ENCODE peak calls at places on chromosomes 5 and 9, in six cellular contexts. One of them, this sample, is unnamed.

GRCh38 chr5:15796557-15796956 is 296.6 kb downstream of the FBXL7 start:
- DNase-seq in transverse colon: no peak
- DNase-seq in Peyer's patch: no peak
- DNase-seq in uterus: no peak
- DNase-seq in IMR-90: no peak
- DNase-seq in pancreas: no peak
- DNase-seq in this sample: no peak

GRCh38 chr5:138869763-138870500 is 5.2 kb downstream of the LRRTM2 start:
- DNase-seq in transverse colon: no peak
- DNase-seq in IMR-90: peak
- DNase-seq in uterus: no peak
- DNase-seq in Peyer's patch: no peak
- DNase-seq in pancreas: no peak
- DNase-seq in this sample: no peak

GRCh38 chr5:120765189-120765588 is 301.1 kb downstream of the PRR16 start:
- DNase-seq in transverse colon: no peak
- DNase-seq in pancreas: no peak
- DNase-seq in uterus: no peak
- DNase-seq in Peyer's patch: no peak
- DNase-seq in IMR-90: peak
- DNase-seq in this sample: no peak

GRCh38 chr5:83509535-83509934 is 38.0 kb downstream of the VCAN start:
- DNase-seq in IMR-90: peak
- DNase-seq in pancreas: no peak
- DNase-seq in transverse colon: no peak
- DNase-seq in Peyer's patch: no peak
- DNase-seq in uterus: peak
- DNase-seq in this sample: no peak

GRCh38 chr9:73680831-73681230 is 529.2 kb downstream of the ANXA1 start:
- DNase-seq in Peyer's patch: no peak
- DNase-seq in uterus: no peak
- DNase-seq in IMR-90: no peak
- DNase-seq in pancreas: no peak
- DNase-seq in transverse colon: no peak
- DNase-seq in this sample: no peak

GRCh38 chr5:51380603-51381207 is 2.5 kb upstream of the ISL1 start:
- DNase-seq in IMR-90: peak
- DNase-seq in Peyer's patch: no peak
- DNase-seq in transverse colon: no peak
- DNase-seq in pancreas: no peak
- DNase-seq in uterus: no peak
- DNase-seq in this sample: no peak

GRCh38 chr5:52638732-52639131 is 149.0 kb upstream of the ITGA1 start:
- DNase-seq in IMR-90: no peak
- DNase-seq in pancreas: no peak
- DNase-seq in uterus: no peak
- DNase-seq in Peyer's patch: no peak
- DNase-seq in transverse colon: no peak
- DNase-seq in this sample: no peak

GRCh38 chr9:18976368-18977238 is 56.4 kb downstream of the SAXO1 start:
- DNase-seq in pancreas: no peak
- DNase-seq in Peyer's patch: no peak
- DNase-seq in uterus: no peak
- DNase-seq in IMR-90: peak
- DNase-seq in transverse colon: no peak
- DNase-seq in this sample: no peak

GRCh38 chr5:67268233-67269011 is 71.8 kb upstream of the CD180 start:
- DNase-seq in IMR-90: peak
- DNase-seq in transverse colon: peak
- DNase-seq in Peyer's patch: peak
- DNase-seq in pancreas: peak
- DNase-seq in uterus: peak
- DNase-seq in this sample: peak

GRCh38 chr5:32299059-32299677 is 13.6 kb downstream of the MTMR12 start:
- DNase-seq in transverse colon: no peak
- DNase-seq in pancreas: no peak
- DNase-seq in uterus: no peak
- DNase-seq in IMR-90: no peak
- DNase-seq in Peyer's patch: no peak
- DNase-seq in this sample: no peak

GRCh38 chr5:370959-371810 is 49.7 kb downstream of the AHRR start:
- DNase-seq in transverse colon: peak
- DNase-seq in pancreas: no peak
- DNase-seq in IMR-90: no peak
- DNase-seq in uterus: no peak
- DNase-seq in Peyer's patch: no peak
- DNase-seq in this sample: no peak

GRCh38 chr9:22214021-22214420 is 204.9 kb upstream of the CDKN2B start:
- DNase-seq in Peyer's patch: no peak
- DNase-seq in pancreas: no peak
- DNase-seq in transverse colon: no peak
- DNase-seq in uterus: no peak
- DNase-seq in IMR-90: no peak
- DNase-seq in this sample: no peak

GRCh38 chr5:119393746-119394145 is 37.9 kb downstream of the TNFAIP8 start:
- DNase-seq in transverse colon: no peak
- DNase-seq in uterus: no peak
- DNase-seq in Peyer's patch: no peak
- DNase-seq in IMR-90: peak
- DNase-seq in pancreas: no peak
- DNase-seq in this sample: no peak

GRCh38 chr9:105299190-105299854 is 54.9 kb downstream of the SLC44A1 start:
- DNase-seq in uterus: no peak
- DNase-seq in Peyer's patch: no peak
- DNase-seq in transverse colon: peak
- DNase-seq in pancreas: no peak
- DNase-seq in IMR-90: peak
- DNase-seq in this sample: no peak

GRCh38 chr5:150945947-150946346 is 41.2 kb upstream of the ZNF300 start:
- DNase-seq in uterus: peak
- DNase-seq in IMR-90: no peak
- DNase-seq in transverse colon: no peak
- DNase-seq in pancreas: no peak
- DNase-seq in Peyer's patch: no peak
- DNase-seq in this sample: no peak

GRCh38 chr5:100165309-100165708 is 369.9 kb upstream of the FAM174A start:
- DNase-seq in Peyer's patch: no peak
- DNase-seq in transverse colon: no peak
- DNase-seq in IMR-90: no peak
- DNase-seq in pancreas: no peak
- DNase-seq in uterus: no peak
- DNase-seq in this sample: no peak

GRCh38 chr5:7425830-7426229 is 29.9 kb downstream of the ADCY2 start:
- DNase-seq in pancreas: no peak
- DNase-seq in transverse colon: no peak
- DNase-seq in IMR-90: no peak
- DNase-seq in uterus: no peak
- DNase-seq in Peyer's patch: no peak
- DNase-seq in this sample: no peak

GRCh38 chr5:3218096-3218495 is 377.5 kb upstream of the IRX1 start:
- DNase-seq in transverse colon: no peak
- DNase-seq in uterus: no peak
- DNase-seq in pancreas: no peak
- DNase-seq in Peyer's patch: no peak
- DNase-seq in IMR-90: no peak
- DNase-seq in this sample: no peak

GRCh38 chr5:50768650-50769049 is 102.2 kb downstream of the PARP8 start:
- DNase-seq in transverse colon: no peak
- DNase-seq in pancreas: no peak
- DNase-seq in uterus: no peak
- DNase-seq in IMR-90: no peak
- DNase-seq in Peyer's patch: no peak
- DNase-seq in this sample: no peak

GRCh38 chr5:147613359-147613758 is 103.5 kb upstream of the DPYSL3 start:
- DNase-seq in pancreas: no peak
- DNase-seq in transverse colon: no peak
- DNase-seq in uterus: no peak
- DNase-seq in IMR-90: peak
- DNase-seq in Peyer's patch: no peak
- DNase-seq in this sample: no peak

GRCh38 chr5:174793684-174794328 is 69.4 kb downstream of the MSX2 start:
- DNase-seq in transverse colon: peak
- DNase-seq in Peyer's patch: peak
- DNase-seq in pancreas: peak
- DNase-seq in IMR-90: peak
- DNase-seq in uterus: peak
- DNase-seq in this sample: peak

GRCh38 chr5:33824516-33825195 is 67.1 kb downstream of the ADAMTS12 start:
- DNase-seq in uterus: no peak
- DNase-seq in IMR-90: peak
- DNase-seq in transverse colon: peak
- DNase-seq in Peyer's patch: no peak
- DNase-seq in pancreas: no peak
- DNase-seq in this sample: no peak

GRCh38 chr9:129714393-129715051 is 38.3 kb downstream of the PTGES start:
- DNase-seq in uterus: no peak
- DNase-seq in Peyer's patch: no peak
- DNase-seq in pancreas: no peak
- DNase-seq in transverse colon: no peak
- DNase-seq in IMR-90: no peak
- DNase-seq in this sample: no peak

GRCh38 chr5:135921388-135921787 is 25.7 kb upstream of the IL9 start:
- DNase-seq in pancreas: no peak
- DNase-seq in uterus: no peak
- DNase-seq in IMR-90: peak
- DNase-seq in transverse colon: no peak
- DNase-seq in Peyer's patch: no peak
- DNase-seq in this sample: no peak

GRCh38 chr5:138241688-138242547 is 28.8 kb upstream of the CDC23 start:
- DNase-seq in pancreas: peak
- DNase-seq in Peyer's patch: no peak
- DNase-seq in uterus: no peak
- DNase-seq in IMR-90: no peak
- DNase-seq in transverse colon: no peak
- DNase-seq in this sample: no peak

GRCh38 chr5:149860801-149861322 is 83.7 kb downstream of the PDE6A start:
- DNase-seq in IMR-90: no peak
- DNase-seq in transverse colon: no peak
- DNase-seq in pancreas: no peak
- DNase-seq in Peyer's patch: no peak
- DNase-seq in uterus: no peak
- DNase-seq in this sample: no peak

GRCh38 chr5:161085081-161085480 is 233.1 kb upstream of the ATP10B start:
- DNase-seq in IMR-90: no peak
- DNase-seq in transverse colon: no peak
- DNase-seq in uterus: no peak
- DNase-seq in Peyer's patch: no peak
- DNase-seq in pancreas: no peak
- DNase-seq in this sample: no peak

GRCh38 chr5:159781626-159782157 is 134.6 kb upstream of the ADRA1B start:
- DNase-seq in Peyer's patch: no peak
- DNase-seq in uterus: no peak
- DNase-seq in IMR-90: no peak
- DNase-seq in transverse colon: no peak
- DNase-seq in pancreas: no peak
- DNase-seq in this sample: no peak
- H3K27ac ChIP-seq in Peyer's patch: no peak
- H3K27ac ChIP-seq in uterus: peak
- H3K27ac ChIP-seq in IMR-90: no peak
- H3K27ac ChIP-seq in transverse colon: no peak
- H3K27ac ChIP-seq in pancreas: no peak
- H3K27ac ChIP-seq in this sample: no peak

GRCh38 chr5:73183000-73183399 is 10.0 kb downstream of the TMEM174 start:
- DNase-seq in uterus: no peak
- DNase-seq in IMR-90: no peak
- DNase-seq in pancreas: no peak
- DNase-seq in Peyer's patch: no peak
- DNase-seq in transverse colon: no peak
- DNase-seq in this sample: no peak

GRCh38 chr5:73179730-73180129 is 6.7 kb downstream of the TMEM174 start:
- DNase-seq in Peyer's patch: no peak
- DNase-seq in uterus: no peak
- DNase-seq in transverse colon: no peak
- DNase-seq in IMR-90: no peak
- DNase-seq in pancreas: no peak
- DNase-seq in this sample: no peak

GRCh38 chr5:73183491-73183891 is 10.5 kb downstream of the TMEM174 start:
- DNase-seq in Peyer's patch: peak
- DNase-seq in uterus: no peak
- DNase-seq in pancreas: no peak
- DNase-seq in IMR-90: no peak
- DNase-seq in transverse colon: peak
- DNase-seq in this sample: no peak

GRCh38 chr5:73180561-73180960 is 7.6 kb downstream of the TMEM174 start:
- DNase-seq in uterus: no peak
- DNase-seq in Peyer's patch: no peak
- DNase-seq in transverse colon: no peak
- DNase-seq in pancreas: no peak
- DNase-seq in IMR-90: peak
- DNase-seq in this sample: no peak

GRCh38 chr5:73182282-73182681 is 9.3 kb downstream of the TMEM174 start:
- DNase-seq in Peyer's patch: no peak
- DNase-seq in IMR-90: no peak
- DNase-seq in pancreas: no peak
- DNase-seq in transverse colon: no peak
- DNase-seq in uterus: no peak
- DNase-seq in this sample: no peak
- H3K4me3 ChIP-seq in Peyer's patch: no peak
- H3K4me3 ChIP-seq in IMR-90: no peak
- H3K4me3 ChIP-seq in pancreas: no peak
- H3K4me3 ChIP-seq in transverse colon: no peak
- H3K4me3 ChIP-seq in uterus: no peak
- H3K4me3 ChIP-seq in this sample: no peak

GRCh38 chr5:9617739-9618504 is 12.2 kb downstream of the TAS2R1 start:
- DNase-seq in pancreas: no peak
- DNase-seq in IMR-90: no peak
- DNase-seq in transverse colon: no peak
- DNase-seq in Peyer's patch: no peak
- DNase-seq in uterus: no peak
- DNase-seq in this sample: no peak

GRCh38 chr5:9610969-9611368 is 19.2 kb downstream of the TAS2R1 start:
- DNase-seq in pancreas: no peak
- DNase-seq in transverse colon: no peak
- DNase-seq in Peyer's patch: no peak
- DNase-seq in uterus: no peak
- DNase-seq in IMR-90: no peak
- DNase-seq in this sample: no peak

GRCh38 chr5:9617191-9617590 is 13.0 kb downstream of the TAS2R1 start:
- DNase-seq in IMR-90: no peak
- DNase-seq in Peyer's patch: no peak
- DNase-seq in transverse colon: no peak
- DNase-seq in pancreas: no peak
- DNase-seq in uterus: no peak
- DNase-seq in this sample: no peak

GRCh38 chr5:9610344-9610743 is 19.8 kb downstream of the TAS2R1 start:
- DNase-seq in uterus: no peak
- DNase-seq in transverse colon: no peak
- DNase-seq in pancreas: no peak
- DNase-seq in IMR-90: no peak
- DNase-seq in Peyer's patch: no peak
- DNase-seq in this sample: no peak

GRCh38 chr5:9613360-9613759 is 16.8 kb downstream of the TAS2R1 start:
- DNase-seq in pancreas: no peak
- DNase-seq in Peyer's patch: no peak
- DNase-seq in uterus: no peak
- DNase-seq in transverse colon: no peak
- DNase-seq in IMR-90: no peak
- DNase-seq in this sample: no peak
- H3K27ac ChIP-seq in pancreas: no peak
- H3K27ac ChIP-seq in Peyer's patch: no peak
- H3K27ac ChIP-seq in uterus: no peak
- H3K27ac ChIP-seq in transverse colon: no peak
- H3K27ac ChIP-seq in IMR-90: no peak
- H3K27ac ChIP-seq in this sample: no peak

GRCh38 chr9:101478906-101479305 is 43.3 kb upstream of the ALDOB start:
- DNase-seq in transverse colon: no peak
- DNase-seq in IMR-90: no peak
- DNase-seq in Peyer's patch: no peak
- DNase-seq in uterus: no peak
- DNase-seq in pancreas: no peak
- DNase-seq in this sample: no peak
- H3K4me3 ChIP-seq in transverse colon: no peak
- H3K4me3 ChIP-seq in IMR-90: no peak
- H3K4me3 ChIP-seq in Peyer's patch: no peak
- H3K4me3 ChIP-seq in uterus: no peak
- H3K4me3 ChIP-seq in pancreas: no peak
- H3K4me3 ChIP-seq in this sample: no peak

This sample was measured in dorsolateral prefrontal cortex.